ENCODE peak calls at places on chromosomes 11 and 22, in six cellular contexts. S, D, P, I, K and F are unnamed samples.

GRCh38 chr22:32672542-32672941 is 129.0 kb upstream of the TIMP3 start:
- DNase-seq in S (no peak), I (no peak), P (no peak), K (no peak), D (no peak), F (no peak)

GRCh38 chr11:24623121-24623520 is 126.3 kb downstream of the LUZP2 start:
- DNase-seq in P (peak), D (no peak), I (no peak), S (no peak), K (no peak), F (no peak)

GRCh38 chr11:88886796-88887195 is 179.0 kb downstream of the GRM5 start:
- DNase-seq in K (peak), I (peak), D (no peak), P (peak), S (no peak), F (no peak)

GRCh38 chr22:19817561-19818263 is 37.0 kb downstream of the GNB1L start:
- DNase-seq in I (no peak), K (no peak), D (no peak), P (no peak), S (no peak), F (no peak)

GRCh38 chr11:68839953-68840641 is 1.6 kb downstream of the CPT1A start:
- DNase-seq in K (peak), S (peak), I (no peak), D (no peak), P (peak), F (no peak)

GRCh38 chr11:97364047-97364446 is 974.2 kb downstream of the JRKL start:
- DNase-seq in D (no peak), S (no peak), K (peak), P (no peak), I (no peak), F (no peak)

GRCh38 chr11:119148855-119149370 is at the start of gene ABCG4:
- DNase-seq in K (no peak), S (peak), D (no peak), I (no peak), P (no peak), F (no peak)

GRCh38 chr11:64566042-64566914 is 24.7 kb upstream of the SLC22A12 start:
- DNase-seq in P (peak), S (peak), I (no peak), D (peak), K (peak), F (no peak)

GRCh38 chr22:30094804-30095203 is 14.5 kb downstream of the HORMAD2 start:
- DNase-seq in I (no peak), P (no peak), K (no peak), D (no peak), S (no peak), F (no peak)

GRCh38 chr22:36732609-36733008 is 29.1 kb upstream of the CACNG2 start:
- DNase-seq in I (no peak), S (no peak), D (no peak), K (no peak), P (no peak), F (no peak)

GRCh38 chr11:97938789-97939188 is 1082.0 kb upstream of the CNTN5 start:
- DNase-seq in P (no peak), D (no peak), S (no peak), I (no peak), K (no peak), F (no peak)

GRCh38 chr22:50319503-50319951 is 7.3 kb downstream of the DENND6B start:
- DNase-seq in P (no peak), S (no peak), D (no peak), I (no peak), K (no peak), F (no peak)

GRCh38 chr11:70024036-70024772 is 53.9 kb upstream of the ANO1 start:
- DNase-seq in I (no peak), P (no peak), S (no peak), D (no peak), K (no peak), F (no peak)

GRCh38 chr11:25981998-25982397 is 349.9 kb upstream of the ANO3 start:
- DNase-seq in K (peak), P (peak), D (no peak), S (peak), I (no peak), F (no peak)

GRCh38 chr22:27594474-27595134 is 207.0 kb downstream of the MN1 start:
- DNase-seq in K (peak), D (no peak), P (no peak), I (no peak), S (no peak), F (no peak)

GRCh38 chr11:40567392-40567791 is 892.1 kb downstream of the LRRC4C start:
- DNase-seq in S (no peak), P (no peak), I (no peak), D (no peak), K (no peak), F (no peak)

DNA sequence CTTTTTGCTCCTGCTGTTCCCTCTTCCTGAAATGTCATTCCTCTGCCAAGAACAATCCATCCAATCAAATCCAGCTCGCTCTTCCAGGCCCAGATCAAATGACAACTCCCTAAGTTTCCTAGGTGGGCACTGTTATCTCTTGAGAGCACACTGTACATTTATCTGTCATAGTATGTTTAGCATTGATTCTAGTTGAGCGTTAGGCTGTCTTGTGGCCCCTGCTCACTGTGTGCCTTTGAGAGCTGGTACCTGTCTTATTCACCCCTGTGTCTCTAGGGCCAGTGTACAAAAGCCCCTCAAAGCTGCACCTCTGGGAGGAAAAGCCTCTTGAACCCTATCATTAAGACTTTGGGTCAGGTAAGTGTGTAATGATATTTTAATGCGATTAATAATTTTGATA is 7.1 kb upstream of the LMO2 start:
- DNase-seq in P (no peak), I (no peak), K (no peak), D (no peak), S (no peak), F (no peak)
- H3K27ac ChIP-seq in P (no peak), I (no peak), K (peak), D (peak), S (no peak), F (peak)

DNA sequence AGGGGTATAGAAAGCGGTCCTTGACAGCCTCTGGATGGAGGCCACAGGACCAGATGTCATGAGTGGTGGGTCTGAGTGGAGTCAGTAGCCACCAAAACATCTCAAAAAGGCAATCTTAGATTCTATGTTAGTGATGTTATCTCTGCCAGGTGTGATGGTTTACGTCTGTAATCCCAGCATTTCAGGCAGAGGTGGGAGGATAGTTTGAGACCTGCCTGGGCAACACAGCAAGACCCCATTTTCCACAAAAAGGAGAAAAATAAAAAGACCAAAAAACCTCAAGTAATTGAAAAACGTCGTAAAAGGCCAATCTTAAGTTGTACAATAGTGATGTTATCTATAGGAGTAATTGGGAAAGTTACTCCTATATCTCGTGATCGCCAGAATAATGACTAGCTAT is 3.7 kb upstream of the MTCH2 start:
- DNase-seq in K (no peak), D (no peak), I (no peak), P (no peak), S (no peak), F (no peak)
- TF ChIP-seq POLR2A in K (no peak), D (no peak), I (no peak), P (no peak), S (no peak), F (no peak)

GRCh38 chr11:61513143-61513740 is 4.7 kb downstream of the LRRC10B start:
- DNase-seq in D (no peak), K (no peak), S (no peak), P (no peak), I (no peak), F (no peak)
- H3K27ac ChIP-seq in D (no peak), K (no peak), S (no peak), P (no peak), I (peak), F (no peak)

GRCh38 chr22:17806437-17806836 is 32.2 kb upstream of the BID start:
- DNase-seq in I (no peak), K (no peak), D (no peak), P (no peak), S (peak), F (no peak)

GRCh38 chr22:17803871-17804270 is 29.6 kb upstream of the BID start:
- DNase-seq in K (no peak), P (no peak), D (no peak), I (no peak), S (no peak), F (no peak)

GRCh38 chr22:17804331-17805080 is 30.2 kb upstream of the BID start:
- DNase-seq in I (no peak), P (no peak), D (no peak), K (no peak), S (no peak), F (no peak)

GRCh38 chr22:17802822-17803221 is 28.6 kb upstream of the BID start:
- DNase-seq in P (peak), D (no peak), S (no peak), I (no peak), K (no peak), F (no peak)

DNA sequence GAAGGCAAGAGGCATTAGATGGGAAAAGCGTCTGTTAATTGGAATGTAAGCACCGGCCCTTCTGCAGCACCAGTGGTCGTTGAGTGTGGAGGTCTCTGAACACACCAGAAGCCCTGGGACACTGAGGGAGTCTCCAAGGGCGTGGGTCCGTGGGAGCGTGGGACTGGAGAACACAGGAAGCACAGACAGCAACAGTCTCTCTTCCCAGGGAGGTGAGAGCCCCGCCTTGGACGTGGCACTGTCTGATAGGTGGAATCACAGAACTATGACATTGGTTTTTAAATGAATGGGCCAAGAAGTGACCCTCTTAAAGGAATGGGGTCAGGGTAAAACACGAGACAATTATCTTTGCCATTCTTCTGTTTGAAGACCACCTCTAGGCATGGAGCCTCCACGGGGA is 28.1 kb upstream of the BID start:
- DNase-seq in K (no peak), S (no peak), D (no peak), P (no peak), I (no peak), F (no peak)
- TF ChIP-seq POLR2A in K (no peak), S (no peak), D (no peak), P (no peak), I (no peak), F (no peak)

GRCh38 chr11:111815489-111815888 is 49.3 kb upstream of the PPP2R1B start:
- DNase-seq in P (peak), I (no peak), K (no peak), S (no peak), D (no peak), F (no peak)

GRCh38 chr11:111811445-111811844 is 45.3 kb upstream of the PPP2R1B start:
- DNase-seq in P (no peak), D (no peak), K (no peak), I (no peak), S (no peak), F (no peak)

GRCh38 chr11:111812211-111812610 is 46.0 kb upstream of the PPP2R1B start:
- DNase-seq in D (no peak), K (no peak), S (no peak), I (no peak), P (no peak), F (no peak)

GRCh38 chr11:111814567-111814966 is 48.4 kb upstream of the PPP2R1B start:
- DNase-seq in P (peak), D (no peak), I (no peak), K (no peak), S (no peak), F (no peak)

DNA sequence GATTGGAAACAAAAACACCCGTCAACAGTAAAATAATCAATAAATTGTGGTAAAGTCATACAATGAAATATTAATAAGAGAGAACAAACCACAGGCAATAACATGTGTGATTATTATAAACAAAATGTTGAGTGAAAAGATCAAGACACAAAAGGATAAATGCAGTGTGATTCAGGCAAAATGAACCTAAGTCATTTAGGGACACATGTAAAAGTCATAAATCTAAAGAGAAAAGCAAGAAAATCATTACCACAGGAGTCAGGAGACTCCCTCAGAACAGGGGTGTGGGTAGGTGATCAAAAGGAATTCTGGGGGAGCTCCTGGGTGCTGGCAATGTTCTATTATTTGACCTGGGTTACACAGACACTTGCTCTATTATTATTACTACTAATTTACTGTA is 47.9 kb upstream of the PPP2R1B start:
- DNase-seq in P (no peak), S (no peak), I (no peak), K (no peak), D (no peak), F (no peak)
- H3K27ac ChIP-seq in P (peak), S (peak), I (no peak), K (no peak), D (peak), F (no peak)